ENCODE peak calls at places on chromosomes 12 and 14, in eight cellular contexts. F is GM13977, Q is cardiac fibroblast, K is astrocyte of the spinal cord, L is testis, A is PC-3, N is substantia nigra, S is mucosa of gallbladder. R is an unnamed sample.
A peak's percentile ranks its signal among the peaks of the same experiment; 100 is the strongest.

GRCh38 chr12:130162771-130163460 is 652 bp downstream of the FZD10 start:
- DNase-seq in K (no peak), L (no peak), N (no peak), F (no peak), A (no peak), S (no peak), Q (no peak), R (no peak)

GRCh38 chr12:105622846-105623245 is 292.4 kb downstream of the C12orf75 start:
- DNase-seq in Q (no peak), K (no peak), S (no peak), N (no peak), F (no peak), L (no peak), A (no peak), R (no peak)

GRCh38 chr12:3363608-3364007 is 127.4 kb upstream of the PRMT8 start:
- DNase-seq in K (no peak), L (peak; percentile 37), A (no peak), F (no peak), N (no peak), S (peak; percentile 14), Q (no peak), R (no peak)

GRCh38 chr12:10395390-10395998 is 5.7 kb upstream of the KLRK1 start:
- DNase-seq in A (peak; percentile 92), K (peak; percentile 93), L (no peak), Q (peak; percentile 78), N (no peak), S (peak; percentile 26), F (peak; percentile 12), R (no peak)

GRCh38 chr12:113196996-113197395 is 11.5 kb downstream of the RITA1 start:
- DNase-seq in Q (peak; percentile 90), A (peak; percentile 88), K (peak; percentile 76), L (peak; percentile 82), F (peak; percentile 90), N (peak; percentile 64), S (peak; percentile 76), R (peak; percentile 77)

GRCh38 chr12:65419284-65420072 is 141.0 kb downstream of the MSRB3 start:
- DNase-seq in F (no peak), Q (no peak), L (no peak), S (no peak), K (no peak), N (no peak), A (no peak), R (no peak)

GRCh38 chr12:49967042-49967776 is 5.5 kb downstream of the AQP5 start:
- DNase-seq in L (peak; percentile 95), F (peak; percentile 92), A (peak; percentile 82), K (peak; percentile 84), N (peak; percentile 91), Q (peak; percentile 92), S (peak; percentile 93), R (peak; percentile 89)

GRCh38 chr14:55454264-55455151 is 14.1 kb upstream of the TBPL2 start:
- DNase-seq in A (peak; percentile 96), Q (peak; percentile 90), F (no peak), S (peak; percentile 40), N (no peak), L (peak; percentile 81), K (peak; percentile 85), R (peak; percentile 42)

GRCh38 chr14:39673141-39674133 is 241.2 kb upstream of the FBXO33 start:
- DNase-seq in L (no peak), A (peak; percentile 4), Q (no peak), F (no peak), S (no peak), N (no peak), K (peak; percentile 72), R (no peak)

GRCh38 chr12:1799882-1800645 is 20.3 kb upstream of the LRTM2 start:
- DNase-seq in S (no peak), Q (no peak), L (no peak), A (no peak), F (no peak), K (no peak), N (no peak), R (no peak)

GRCh38 chr12:124609041-124609984 is 41.9 kb upstream of the NCOR2 start:
- DNase-seq in L (peak; percentile 69), S (peak; percentile 93), K (peak; percentile 85), N (no peak), Q (peak; percentile 65), F (peak; percentile 77), A (peak; percentile 96), R (peak; percentile 97)

GRCh38 chr12:116137318-116137717 is 140.2 kb downstream of the MED13L start:
- DNase-seq in Q (no peak), L (no peak), S (no peak), K (no peak), A (no peak), N (no peak), F (peak; percentile 29), R (no peak)

GRCh38 chr12:83945871-83946270 is 966.7 kb downstream of the SLC6A15 start:
- DNase-seq in S (no peak), K (peak; percentile 79), L (no peak), N (no peak), F (no peak), Q (peak; percentile 26), A (peak; percentile 86), R (no peak)

GRCh38 chr14:56118611-56119181 is 485 bp downstream of the PELI2 start:
- DNase-seq in F (peak; percentile 16), L (peak; percentile 43), K (no peak), N (peak; percentile 23), S (peak; percentile 20), A (no peak), Q (peak; percentile 17), R (peak; percentile 34)

GRCh38 chr14:104293851-104294627 is 155.7 kb downstream of the KIF26A start:
- DNase-seq in A (peak; percentile 29), S (no peak), K (no peak), F (no peak), L (no peak), N (no peak), Q (no peak), R (no peak)

GRCh38 chr12:34405286-34406227 is 383.3 kb downstream of the ALG10 start:
- DNase-seq in K (no peak), L (peak; percentile 2), S (peak; percentile 3), N (no peak), F (peak; percentile 0), Q (no peak), A (no peak), R (no peak)

GRCh38 chr12:62434504-62435336 is 31.9 kb upstream of the MON2 start:
- DNase-seq in N (no peak), L (peak; percentile 16), K (no peak), Q (no peak), F (no peak), A (peak; percentile 58), S (no peak), R (peak; percentile 13)

GRCh38 chr14:98791661-98792060 is 480.3 kb downstream of the BCL11B start:
- DNase-seq in L (no peak), Q (no peak), K (no peak), S (no peak), F (no peak), A (no peak), N (no peak), R (no peak)

GRCh38 chr12:110270125-110270962 is 10.7 kb upstream of the ATP2A2 start:
- DNase-seq in Q (peak; percentile 73), F (no peak), A (peak; percentile 92), N (no peak), K (peak; percentile 51), S (peak; percentile 51), L (peak; percentile 70), R (peak; percentile 30)

GRCh38 chr12:79108962-79109361 is 244.4 kb downstream of the SYT1 start:
- DNase-seq in K (no peak), Q (no peak), S (no peak), F (no peak), N (no peak), A (no peak), L (no peak), R (no peak)

GRCh38 chr12:89327477-89328094 is 24.7 kb downstream of the DUSP6 start:
- DNase-seq in L (no peak), K (no peak), F (no peak), A (no peak), S (no peak), N (no peak), Q (no peak), R (no peak)

GRCh38 chr12:127677537-127678131 is 589.3 kb upstream of the TMEM132C start:
- DNase-seq in N (peak; percentile 58), Q (peak; percentile 63), S (peak; percentile 70), A (peak; percentile 97), K (peak; percentile 88), F (peak; percentile 34), L (peak; percentile 93), R (peak; percentile 71)

GRCh38 chr12:103858953-103859601 is 18.0 kb upstream of the NT5DC3 start:
- DNase-seq in L (peak; percentile 36), Q (peak; percentile 94), S (peak; percentile 86), K (peak; percentile 98), A (peak; percentile 99), N (no peak), F (no peak), R (peak; percentile 23)

GRCh38 chr14:51738754-51739153 is 87.0 kb downstream of the FRMD6 start:
- DNase-seq in A (no peak), Q (no peak), K (no peak), L (no peak), S (no peak), N (no peak), F (peak; percentile 17), R (no peak)

GRCh38 chr12:26740348-26740747 is 92.6 kb downstream of the ITPR2 start:
- DNase-seq in A (no peak), K (no peak), L (no peak), F (no peak), S (no peak), Q (no peak), N (no peak), R (no peak)

GRCh38 chr12:56042430-56043203 is 899 bp downstream of the RPS26 start:
- DNase-seq in F (no peak), K (no peak), Q (no peak), N (no peak), S (no peak), A (no peak), L (no peak), R (no peak)

GRCh38 chr12:56541610-56542009 is 20.0 kb downstream of the RBMS2 start:
- DNase-seq in A (no peak), K (no peak), F (no peak), S (no peak), L (no peak), Q (peak; percentile 10), N (no peak), R (no peak)

R was measured in thyroid gland.